ENCODE peak calls at places on chromosomes 3 and 15, in nine cellular contexts. D is left lobe of liver; R is GM23338; Y is activated CD4-positive, alpha-beta T cell treated with anti-CD3 and anti-CD28 coated beads, Interleukin-2, amount 50 U/mL, for 4 hours; S is neural progenitor cell; Q is choroid plexus epithelial cell; K is stimulated activated CD4-positive, alpha-beta T cell treated with anti-CD3 and anti-CD28 coated beads, Interleukin-12 subunit alpha, Interleukin-12 subunit beta, amount 100 ng/mL, for 48 hours; I is fibroblast of mammary gland; T is AG10803. J is an unnamed sample.

GRCh38 chr15:101437618-101438481 is 51.7 kb downstream of the PCSK6 start:
- DNase-seq in D (peak; percentile 40), R (no peak), Y (no peak), S (no peak), Q (no peak), K (no peak), I (no peak), T (no peak), J (no peak)

GRCh38 chr3:40407007-40407406 is 20.0 kb downstream of the ENTPD3 start:
- DNase-seq in D (no peak), R (no peak), Y (no peak), S (no peak), Q (no peak), K (no peak), I (no peak), T (no peak), J (no peak)

GRCh38 chr3:8987673-8988655 is 24.7 kb upstream of the RAD18 start:
- DNase-seq in D (no peak), R (peak; percentile 91), Y (peak; percentile 31), S (peak; percentile 83), Q (peak; percentile 78), K (peak; percentile 59), I (peak; percentile 64), T (peak; percentile 41), J (no peak)

GRCh38 chr3:124374583-124374982 is 355.7 kb upstream of the UMPS start:
- DNase-seq in D (no peak), R (no peak), Y (no peak), S (no peak), Q (no peak), K (no peak), I (no peak), T (no peak), J (no peak)

GRCh38 chr3:134009345-134010000 is 20.3 kb downstream of the SLCO2A1 start:
- DNase-seq in D (no peak), R (no peak), Y (no peak), S (no peak), Q (peak; percentile 49), K (no peak), I (peak; percentile 31), T (peak; percentile 84), J (no peak)

GRCh38 chr3:128232421-128233180 is 79.3 kb downstream of the EEFSEC start:
- DNase-seq in D (no peak), R (no peak), Y (no peak), S (no peak), Q (no peak), K (no peak), I (no peak), T (no peak), J (no peak)

GRCh38 chr3:128269796-128270195 is 116.5 kb downstream of the EEFSEC start:
- DNase-seq in D (no peak), R (no peak), Y (no peak), S (no peak), Q (no peak), K (no peak), I (no peak), T (no peak), J (no peak)

GRCh38 chr3:23094890-23095462 is 108.2 kb upstream of the UBE2E2 start:
- DNase-seq in D (no peak), R (peak; percentile 18), Y (no peak), S (no peak), Q (peak; percentile 77), K (no peak), I (peak; percentile 84), T (peak; percentile 13), J (no peak)

GRCh38 chr3:179088306-179088705 is 16.7 kb upstream of the ZMAT3 start:
- DNase-seq in D (no peak), R (peak; percentile 9), Y (no peak), S (no peak), Q (no peak), K (no peak), I (peak; percentile 30), T (no peak), J (no peak)

GRCh38 chr3:50583897-50584296 is 14.6 kb downstream of the HEMK1 start:
- DNase-seq in D (peak; percentile 97), R (no peak), Y (no peak), S (no peak), Q (no peak), K (no peak), I (peak; percentile 64), T (peak; percentile 68), J (no peak)

GRCh38 chr3:129081503-129081902 is 20.9 kb downstream of the GP9 start:
- DNase-seq in D (no peak), R (no peak), Y (no peak), S (no peak), Q (no peak), K (no peak), I (no peak), T (no peak), J (no peak)

GRCh38 chr15:89090791-89091666 is 2.8 kb downstream of the ABHD2 start:
- DNase-seq in D (peak; percentile 70), R (no peak), Y (peak; percentile 46), S (no peak), Q (peak; percentile 66), K (no peak), I (peak; percentile 80), T (peak; percentile 72), J (no peak)

GRCh38 chr15:49255966-49256759 is 86.1 kb downstream of the GALK2 start:
- DNase-seq in D (no peak), R (no peak), Y (no peak), S (no peak), Q (no peak), K (no peak), I (no peak), T (no peak), J (no peak)

GRCh38 chr15:39491115-39491916 is 89.6 kb upstream of the THBS1 start:
- DNase-seq in D (no peak), R (no peak), Y (no peak), S (no peak), Q (no peak), K (no peak), I (no peak), T (no peak), J (no peak)

GRCh38 chr3:105944721-105945120 is 75.9 kb upstream of the CBLB start:
- DNase-seq in D (no peak), R (no peak), Y (no peak), S (no peak), Q (peak; percentile 62), K (no peak), I (peak; percentile 88), T (peak; percentile 86), J (no peak)

GRCh38 chr3:82157952-82158351 is 396.5 kb upstream of the GBE1 start:
- DNase-seq in D (no peak), R (no peak), Y (no peak), S (no peak), Q (peak; percentile 83), K (no peak), I (peak; percentile 89), T (peak; percentile 39), J (no peak)

GRCh38 chr3:114863848-114864247 is 283.2 kb downstream of the ZBTB20 start:
- DNase-seq in D (no peak), R (no peak), Y (no peak), S (no peak), Q (peak; percentile 19), K (no peak), I (no peak), T (no peak), J (no peak)

GRCh38 chr3:171874251-171874679 is 31.1 kb downstream of the TMEM212 start:
- DNase-seq in D (no peak), R (peak; percentile 47), Y (no peak), S (no peak), Q (peak; percentile 93), K (no peak), I (peak; percentile 91), T (peak; percentile 98), J (no peak)

GRCh38 chr15:70382762-70383458 is 285.2 kb upstream of the TLE3 start:
- DNase-seq in D (peak; percentile 27), R (no peak), Y (no peak), S (no peak), Q (no peak), K (no peak), I (no peak), T (no peak), J (no peak)

GRCh38 chr3:122987231-122987630 is 40.3 kb downstream of the SEMA5B start:
- DNase-seq in D (no peak), R (no peak), Y (no peak), S (peak; percentile 64), Q (no peak), K (no peak), I (no peak), T (no peak), J (no peak)

GRCh38 chr15:79248183-79248582 is 34.3 kb upstream of the ANKRD34C start:
- DNase-seq in D (no peak), R (no peak), Y (no peak), S (no peak), Q (peak; percentile 2), K (no peak), I (no peak), T (peak; percentile 33), J (no peak)

GRCh38 chr3:108486910-108487309 is 23.5 kb downstream of the MYH15 start:
- DNase-seq in D (no peak), R (no peak), Y (no peak), S (no peak), Q (peak; percentile 80), K (no peak), I (peak; percentile 72), T (peak; percentile 22), J (no peak)

GRCh38 chr3:127796045-127796720 is 26.1 kb downstream of the MGLL start:
- DNase-seq in D (no peak), R (no peak), Y (no peak), S (no peak), Q (no peak), K (no peak), I (no peak), T (no peak), J (peak; percentile 64)

GRCh38 chr3:9194509-9195184 is 54.8 kb downstream of the SRGAP3 start:
- DNase-seq in D (no peak), R (no peak), Y (no peak), S (no peak), Q (no peak), K (no peak), I (no peak), T (no peak), J (peak; percentile 74)

GRCh38 chr3:39485547-39485946 is 18.1 kb downstream of the MOBP start:
- DNase-seq in D (no peak), R (no peak), Y (no peak), S (no peak), Q (no peak), K (no peak), I (no peak), T (no peak), J (no peak)

GRCh38 chr15:100681335-100681746 is 79.0 kb downstream of the ASB7 start:
- DNase-seq in D (no peak), R (no peak), Y (no peak), S (no peak), Q (no peak), K (no peak), I (peak; percentile 43), T (no peak), J (no peak)

GRCh38 chr3:17411157-17411877 is 331.1 kb downstream of the TBC1D5 start:
- DNase-seq in D (no peak), R (no peak), Y (no peak), S (no peak), Q (no peak), K (no peak), I (no peak), T (no peak), J (no peak)

GRCh38 chr15:51375966-51376640 is 34.6 kb downstream of the GLDN start:
- DNase-seq in D (no peak), R (no peak), Y (no peak), S (no peak), Q (peak; percentile 52), K (no peak), I (peak; percentile 74), T (peak; percentile 40), J (no peak)

GRCh38 chr3:66268864-66269263 is 48.1 kb downstream of the SLC25A26 start:
- DNase-seq in D (no peak), R (no peak), Y (no peak), S (no peak), Q (no peak), K (no peak), I (no peak), T (no peak), J (no peak)

GRCh38 chr15:92104069-92104468 is 250.6 kb downstream of the SLCO3A1 start:
- DNase-seq in D (no peak), R (peak; percentile 25), Y (no peak), S (peak; percentile 33), Q (no peak), K (no peak), I (no peak), T (no peak), J (no peak)

GRCh38 chr15:22224241-22224671 is 143.9 kb downstream of the OR4M2 start:
- DNase-seq in D (peak; percentile 61), R (no peak), Y (no peak), S (no peak), Q (no peak), K (no peak), I (no peak), T (no peak), J (no peak)